ENCODE peak calls at places on chromosome 19, in five cellular contexts. F is IMR-90; T is brain microvascular endothelial cell; P is CD8-positive, alpha-beta T cell; V is heart left ventricle. J is an unnamed sample.

GRCh38 chr19:13997637-13997962 is 8.5 kb downstream of the RFX1 start:
- DNase-seq in F (no peak), T (no peak), P (no peak), V (no peak), J (no peak)

GRCh38 chr19:58317481-58318072 is 9.2 kb upstream of the ZSCAN22 start:
- DNase-seq in F (peak; percentile 59), T (peak; percentile 11), P (no peak), V (no peak), J (no peak)

GRCh38 chr19:30520735-30521479 is 148.7 kb downstream of the ZNF536 start:
- DNase-seq in F (no peak), T (no peak), P (no peak), V (no peak), J (no peak)

GRCh38 chr19:53576941-53577653 is 39.2 kb downstream of the ZNF331 start:
- DNase-seq in F (no peak), T (no peak), P (no peak), V (no peak), J (no peak)

GRCh38 chr19:4327252-4327876 is 11.3 kb downstream of the STAP2 start:
- DNase-seq in F (peak; percentile 13), T (peak; percentile 82), P (no peak), V (peak; percentile 48), J (peak; percentile 71)

GRCh38 chr19:44112802-44113137 is 429 bp upstream of the ZNF225 start:
- DNase-seq in F (no peak), T (no peak), P (no peak), V (no peak), J (no peak)

GRCh38 chr19:16290692-16291091 is 33.9 kb upstream of the KLF2 start:
- DNase-seq in F (no peak), T (peak; percentile 33), P (no peak), V (peak; percentile 46), J (no peak)

GRCh38 chr19:29967623-29968022 is 25.6 kb downstream of the URI1 start:
- DNase-seq in F (peak; percentile 37), T (peak; percentile 49), P (no peak), V (no peak), J (no peak)

GRCh38 chr19:17246681-17247425 is 1.1 kb upstream of the NR2F6 start:
- DNase-seq in F (peak; percentile 23), T (no peak), P (no peak), V (peak; percentile 50), J (no peak)

GRCh38 chr19:14002571-14003278 is 3.4 kb downstream of the RFX1 start:
- DNase-seq in F (no peak), T (no peak), P (no peak), V (no peak), J (no peak)

GRCh38 chr19:5718579-5719273 is 1.2 kb downstream of the LONP1 start:
- DNase-seq in F (peak; percentile 91), T (peak; percentile 85), P (no peak), V (no peak), J (no peak)

GRCh38 chr19:38730731-38731589 is 13.3 kb downstream of the CAPN12 start:
- DNase-seq in F (no peak), T (no peak), P (no peak), V (no peak), J (peak; percentile 12)

GRCh38 chr19:2188708-2189385 is 25.1 kb downstream of the DOT1L start:
- DNase-seq in F (peak; percentile 86), T (peak; percentile 54), P (no peak), V (no peak), J (no peak)

GRCh38 chr19:2503521-2504109 is 27.7 kb downstream of the GADD45B start:
- DNase-seq in F (peak; percentile 78), T (peak; percentile 75), P (peak; percentile 34), V (no peak), J (no peak)

GRCh38 chr19:51784922-51785690 is 9.9 kb upstream of the FPR3 start:
- DNase-seq in F (no peak), T (peak; percentile 32), P (no peak), V (peak; percentile 69), J (no peak)

GRCh38 chr19:8304841-8305621 is 3.1 kb downstream of the CD320 start:
- DNase-seq in F (no peak), T (no peak), P (no peak), V (peak; percentile 21), J (no peak)

GRCh38 chr19:55342044-55342531 is 2.4 kb downstream of the KMT5C start:
- DNase-seq in F (no peak), T (no peak), P (no peak), V (no peak), J (no peak)

GRCh38 chr19:2732157-2732725 is 7.6 kb downstream of the SLC39A3 start:
- DNase-seq in F (no peak), T (no peak), P (no peak), V (no peak), J (no peak)

DNA sequence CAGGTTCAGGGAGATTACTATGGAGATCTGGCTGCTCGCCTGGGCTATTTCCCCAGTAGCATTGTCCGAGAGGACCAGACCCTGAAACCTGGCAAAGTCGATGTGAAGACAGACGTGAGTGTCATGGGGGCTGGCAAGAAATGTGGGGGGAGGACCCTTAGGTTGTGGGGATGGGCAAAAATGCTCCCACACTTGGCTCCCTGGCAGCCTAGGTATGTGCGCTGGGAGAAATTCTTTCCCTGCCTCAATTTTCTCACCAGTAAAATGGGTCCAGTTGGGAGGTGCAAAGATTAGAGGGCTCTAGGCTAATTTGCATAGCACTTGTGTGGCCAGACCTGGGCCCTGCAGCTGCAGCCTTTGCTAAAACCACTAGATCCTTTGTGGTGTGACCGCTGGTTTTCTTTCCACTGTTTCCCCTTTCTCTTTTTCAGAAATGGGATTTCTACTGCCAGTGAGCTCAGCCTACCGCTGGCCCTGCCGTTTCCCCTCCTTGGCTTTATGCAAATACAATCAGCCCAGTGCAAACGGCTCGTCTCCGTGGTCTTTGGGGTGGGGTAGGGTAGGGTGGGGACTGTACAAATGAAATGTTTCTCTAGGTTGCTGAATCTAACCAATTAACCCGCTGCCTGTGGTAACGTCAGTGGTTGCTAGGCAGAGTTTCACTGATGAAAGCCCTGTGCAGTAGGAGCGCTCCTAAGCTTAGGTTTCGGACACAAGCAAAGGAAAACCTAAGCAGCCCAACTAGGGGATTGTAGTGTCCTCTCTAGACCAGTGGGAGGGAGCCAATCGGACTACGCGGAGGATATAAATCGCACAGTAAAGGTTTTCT is 867 bp upstream of the RAB4B start:
- DNase-seq in F (peak; percentile 91), T (peak; percentile 95), P (peak; percentile 81), V (peak; percentile 90), J (peak; percentile 91)
- TF ChIP-seq CTCF in F (no peak), T (peak; percentile 2), P (no peak), V (no peak), J (no peak)

DNA sequence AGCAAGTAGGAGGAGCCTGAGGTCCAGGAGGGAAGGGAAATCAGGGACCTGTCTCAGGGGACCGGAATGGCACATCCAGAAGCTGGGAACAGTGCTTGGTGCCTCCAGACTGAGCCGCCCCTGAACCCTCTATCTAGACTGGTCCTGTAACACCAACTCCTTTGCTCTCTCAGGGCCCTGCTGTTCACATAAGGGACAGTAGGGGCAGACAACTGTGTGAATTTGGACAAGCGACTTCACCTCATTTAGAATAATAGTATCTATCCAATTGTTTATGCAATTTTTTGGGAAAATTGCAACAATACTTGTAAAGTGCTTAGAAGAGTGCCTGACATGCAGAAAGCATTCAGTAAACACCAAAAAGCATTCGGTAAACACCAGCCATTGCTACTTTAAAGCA is 14.0 kb downstream of the SYMPK start:
- DNase-seq in F (no peak), T (no peak), P (no peak), V (no peak), J (no peak)
- TF ChIP-seq CTCF in F (peak; percentile 14), T (peak; percentile 64), P (no peak), V (no peak), J (peak; percentile 17)

DNA sequence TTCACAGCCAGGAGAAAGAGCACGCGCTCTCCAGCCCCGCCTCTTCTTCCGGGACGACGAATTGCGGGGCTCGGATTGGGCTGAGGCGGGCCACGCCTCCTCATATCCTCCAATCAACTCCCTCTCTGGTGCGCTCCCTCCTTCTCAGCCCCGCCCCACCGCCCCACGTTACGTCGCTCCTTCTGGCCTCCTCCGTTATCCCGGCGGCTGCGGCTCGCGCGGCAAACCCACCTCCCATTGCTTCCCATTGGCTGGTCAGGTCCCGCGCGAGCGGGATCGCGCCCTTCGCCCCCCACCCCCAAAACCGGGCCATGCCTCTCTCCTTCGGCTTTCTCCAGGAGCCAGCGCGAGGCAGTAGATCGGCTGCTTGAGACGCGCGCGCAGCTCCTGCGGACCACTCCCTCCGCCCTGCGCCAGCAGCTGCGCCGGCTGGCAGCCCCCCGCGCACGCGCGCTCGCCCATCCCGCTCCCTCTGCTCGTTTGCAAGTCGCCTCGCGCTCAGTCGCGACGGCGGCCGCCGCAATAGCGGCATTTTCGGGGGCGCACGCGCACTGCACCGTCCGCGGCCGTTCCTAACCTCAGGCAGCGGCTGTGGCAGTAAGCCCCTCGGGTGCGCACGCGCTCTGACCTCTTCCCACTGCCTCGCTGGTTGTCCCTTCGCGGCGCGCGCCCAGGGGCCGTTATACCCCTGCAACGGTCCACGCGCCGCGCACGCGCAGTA is 512 bp upstream of the ARHGAP35 start:
- DNase-seq in F (peak; percentile 98), T (peak; percentile 99), P (peak; percentile 82), V (peak; percentile 99), J (peak; percentile 95)
- TF ChIP-seq CTCF in F (no peak), T (no peak), P (no peak), V (peak; percentile 18), J (no peak)

GRCh38 chr19:860481-861098 is 1.1 kb downstream of the CFD start:
- DNase-seq in F (peak; percentile 75), T (no peak), P (peak; percentile 38), V (peak; percentile 77), J (peak; percentile 78)

GRCh38 chr19:861099-861755 is 1.8 kb downstream of the CFD start:
- DNase-seq in F (no peak), T (no peak), P (no peak), V (no peak), J (no peak)

GRCh38 chr19:862529-863304 is 3.3 kb downstream of the CFD start:
- DNase-seq in F (peak; percentile 17), T (peak; percentile 26), P (peak; percentile 77), V (no peak), J (no peak)

GRCh38 chr19:863305-863620 is 3.8 kb downstream of the CFD start:
- DNase-seq in F (no peak), T (no peak), P (no peak), V (no peak), J (no peak)

DNA sequence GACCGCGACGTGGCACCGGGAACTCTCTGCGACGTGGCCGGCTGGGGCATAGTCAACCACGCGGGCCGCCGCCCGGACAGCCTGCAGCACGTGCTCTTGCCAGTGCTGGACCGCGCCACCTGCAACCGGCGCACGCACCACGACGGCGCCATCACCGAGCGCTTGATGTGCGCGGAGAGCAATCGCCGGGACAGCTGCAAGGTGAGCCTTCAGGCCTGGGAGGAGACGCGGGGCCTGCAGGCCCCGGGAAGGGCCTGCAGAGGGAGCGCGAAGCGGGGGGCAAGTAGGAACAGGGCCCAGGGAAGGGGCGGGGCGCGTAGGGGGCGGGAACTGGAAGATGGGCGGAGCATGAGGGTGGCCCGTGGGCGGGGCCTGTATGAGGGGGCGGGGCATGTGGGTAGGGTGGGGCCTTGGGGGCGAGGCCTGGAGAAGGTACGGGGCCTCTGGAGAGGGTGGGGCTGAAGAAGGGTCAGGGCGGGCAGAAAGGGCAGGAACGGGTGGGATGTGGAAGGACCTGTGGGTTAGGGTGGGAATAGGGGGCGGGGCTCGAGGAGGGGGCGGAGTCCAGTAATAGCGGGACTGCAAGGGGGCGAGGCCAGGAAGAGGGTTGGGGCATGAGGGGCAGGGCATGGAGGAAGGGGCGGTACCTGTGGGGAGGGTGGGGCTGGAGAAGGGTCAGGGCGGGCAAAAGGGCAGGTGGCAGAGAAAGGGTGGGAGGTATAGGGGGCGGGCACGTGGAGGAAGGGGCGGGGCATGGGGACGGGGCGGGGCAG is 2.5 kb downstream of the CFD start:
- DNase-seq in F (no peak), T (no peak), P (peak; percentile 47), V (no peak), J (no peak)
- TF ChIP-seq CTCF in F (no peak), T (peak; percentile 12), P (no peak), V (no peak), J (no peak)

GRCh38 chr19:35740423-35741215 is 1.6 kb downstream of the IGFLR1 start:
- DNase-seq in F (peak; percentile 93), T (peak; percentile 97), P (peak; percentile 87), V (peak; percentile 97), J (peak; percentile 98)
- TF ChIP-seq CTCF in F (peak; percentile 24), T (peak; percentile 41), P (no peak), V (no peak), J (no peak)

J was measured in mesothelial cell of epicardium.